ENCODE peak calls at places on chromosome 16, in seven cellular contexts. R is neural progenitor cell, W is MM.1S, B is PC-3, C is SK-N-SH, D is OCI-LY7, K is GM23338. X is an unnamed sample.

GRCh38 chr16:30137897-30138296 is 14.9 kb upstream of the MAPK3 start:
- DNase-seq in R (no peak), W (no peak), B (no peak), C (peak; percentile 63), D (no peak), K (no peak), X (no peak)

GRCh38 chr16:87212026-87212425 is 105.2 kb downstream of the C16orf95 start:
- DNase-seq in R (no peak), W (no peak), B (peak; percentile 7), C (no peak), D (no peak), K (no peak), X (no peak)

GRCh38 chr16:50839920-50840729 is 98.2 kb downstream of the CYLD start:
- DNase-seq in R (peak; percentile 21), W (no peak), B (no peak), C (no peak), D (no peak), K (peak; percentile 31), X (no peak)

GRCh38 chr16:65117701-65118448 is 4.0 kb downstream of the CDH11 start:
- DNase-seq in R (peak; percentile 86), W (peak; percentile 70), B (peak; percentile 75), C (peak; percentile 65), D (peak; percentile 75), K (peak; percentile 87), X (peak; percentile 89)

GRCh38 chr16:888901-889570 is 81.7 kb downstream of the LMF1 start:
- DNase-seq in R (no peak), W (no peak), B (no peak), C (no peak), D (no peak), K (no peak), X (no peak)

GRCh38 chr16:27285676-27286196 is 17.2 kb upstream of the NSMCE1 start:
- DNase-seq in R (no peak), W (no peak), B (no peak), C (no peak), D (no peak), K (no peak), X (no peak)

GRCh38 chr16:10180771-10181163 is 1.5 kb downstream of the GRIN2A start:
- DNase-seq in R (peak; percentile 91), W (peak; percentile 50), B (no peak), C (peak; percentile 77), D (peak; percentile 20), K (peak; percentile 97), X (peak; percentile 70)

GRCh38 chr16:17080105-17080504 is 390.7 kb downstream of the XYLT1 start:
- DNase-seq in R (no peak), W (no peak), B (no peak), C (no peak), D (no peak), K (no peak), X (no peak)

GRCh38 chr16:84950906-84951305 is 60.4 kb downstream of the ZDHHC7 start:
- DNase-seq in R (no peak), W (peak; percentile 10), B (peak; percentile 42), C (peak; percentile 56), D (peak; percentile 49), K (peak; percentile 72), X (no peak)

GRCh38 chr16:9039208-9039607 is 52.2 kb upstream of the HAPSTR1 start:
- DNase-seq in R (peak; percentile 23), W (no peak), B (no peak), C (no peak), D (peak; percentile 13), K (peak; percentile 62), X (no peak)

GRCh38 chr16:75218256-75219076 is at the start of gene CTRB1:
- DNase-seq in R (no peak), W (no peak), B (no peak), C (peak; percentile 57), D (no peak), K (no peak), X (peak; percentile 4)

GRCh38 chr16:80176114-80176513 is 364.7 kb upstream of the DYNLRB2 start:
- DNase-seq in R (no peak), W (no peak), B (no peak), C (no peak), D (no peak), K (no peak), X (no peak)

GRCh38 chr16:21162661-21163151 is 4.2 kb downstream of the LDAF1 start:
- DNase-seq in R (no peak), W (no peak), B (no peak), C (no peak), D (no peak), K (no peak), X (no peak)

GRCh38 chr16:8751481-8752311 is 45.7 kb downstream of the TMEM186 start:
- DNase-seq in R (no peak), W (no peak), B (peak; percentile 51), C (no peak), D (no peak), K (peak; percentile 32), X (peak; percentile 52)

GRCh38 chr16:68921654-68922053 is 78.3 kb downstream of the TANGO6 start:
- DNase-seq in R (no peak), W (no peak), B (peak; percentile 95), C (no peak), D (no peak), K (no peak), X (peak; percentile 85)

GRCh38 chr16:68778551-68779231 is 41.6 kb downstream of the CDH1 start:
- DNase-seq in R (peak; percentile 26), W (no peak), B (peak; percentile 87), C (no peak), D (no peak), K (peak; percentile 83), X (peak; percentile 69)

GRCh38 chr16:29862383-29862883 is 593 bp downstream of the CDIPT start:
- DNase-seq in R (peak; percentile 63), W (peak; percentile 11), B (peak; percentile 5), C (peak; percentile 63), D (no peak), K (peak; percentile 45), X (peak; percentile 52)

GRCh38 chr16:25747160-25747758 is 55.5 kb downstream of the HS3ST4 start:
- DNase-seq in R (peak; percentile 71), W (peak; percentile 26), B (peak; percentile 2), C (no peak), D (peak; percentile 13), K (peak; percentile 46), X (peak; percentile 41)

GRCh38 chr16:53041196-53041977 is 11.3 kb downstream of the CHD9NB start:
- DNase-seq in R (peak; percentile 40), W (no peak), B (no peak), C (no peak), D (no peak), K (peak; percentile 59), X (peak; percentile 62)

GRCh38 chr16:58807276-58807675 is 73.2 kb upstream of the GOT2 start:
- DNase-seq in R (no peak), W (no peak), B (no peak), C (no peak), D (no peak), K (no peak), X (no peak)

GRCh38 chr16:49559242-49559641 is 185.6 kb downstream of the C16orf78 start:
- DNase-seq in R (no peak), W (no peak), B (no peak), C (no peak), D (no peak), K (no peak), X (no peak)

GRCh38 chr16:88049561-88050545 is 98.6 kb downstream of the BANP start:
- DNase-seq in R (no peak), W (no peak), B (no peak), C (peak; percentile 69), D (no peak), K (no peak), X (no peak)

GRCh38 chr16:86305440-86305839 is 204.9 kb upstream of the FOXF1 start:
- DNase-seq in R (no peak), W (no peak), B (no peak), C (no peak), D (no peak), K (no peak), X (no peak)

GRCh38 chr16:46908540-46909372 is 24.6 kb downstream of the GPT2 start:
- DNase-seq in R (peak; percentile 90), W (peak; percentile 43), B (peak; percentile 64), C (peak; percentile 84), D (peak; percentile 79), K (peak; percentile 93), X (peak; percentile 79)

GRCh38 chr16:13863075-13863765 is 56.7 kb upstream of the ERCC4 start:
- DNase-seq in R (no peak), W (peak; percentile 42), B (no peak), C (no peak), D (no peak), K (no peak), X (no peak)

GRCh38 chr16:11215935-11216556 is 40.0 kb downstream of the SOCS1 start:
- DNase-seq in R (no peak), W (no peak), B (no peak), C (no peak), D (no peak), K (no peak), X (no peak)
- TF ChIP-seq EZH2phosphoT487 in R (no peak), W (no peak), B (no peak), C (no peak), D (no peak), K (no peak), X (no peak)

DNA sequence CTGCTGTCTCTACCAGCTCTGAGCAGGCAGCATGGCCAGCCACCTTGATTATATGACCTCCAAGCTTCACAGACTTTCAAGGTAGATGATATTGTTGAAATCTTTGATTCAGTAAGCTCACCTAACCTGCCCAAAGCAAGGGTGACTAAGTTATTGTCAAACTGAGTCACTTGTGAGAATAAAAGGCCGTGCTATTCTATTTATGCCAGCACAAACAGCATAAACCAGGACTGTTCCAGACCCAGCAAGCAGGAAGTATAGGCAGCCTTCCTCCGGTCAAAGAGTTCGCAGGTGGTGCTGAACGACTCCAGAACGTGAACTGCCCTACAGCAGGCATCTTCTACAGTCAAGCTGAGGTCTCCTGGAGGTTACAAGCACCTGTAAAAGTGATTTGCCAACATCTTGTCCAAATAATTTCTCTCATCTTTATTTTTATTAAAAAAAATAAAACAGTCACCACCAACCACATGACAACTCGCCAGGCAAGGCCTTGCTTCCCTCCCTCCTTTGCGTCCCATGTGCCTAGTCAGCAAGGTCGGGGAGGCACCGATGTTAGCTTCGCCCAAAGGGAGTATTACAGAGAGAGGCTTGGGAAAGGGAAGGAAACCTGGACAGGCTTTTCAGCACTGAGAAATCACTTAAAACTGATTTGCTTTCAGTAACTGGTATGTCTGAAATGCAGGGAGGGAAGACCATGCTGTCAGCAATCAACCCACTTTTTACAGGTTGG is 10.8 kb downstream of the ARL2BP start:
- DNase-seq in R (no peak), W (no peak), B (peak; percentile 83), C (no peak), D (no peak), K (no peak), X (no peak)
- H3K4me2 ChIP-seq in R (no peak overlapping the region), W (no peak overlapping the region), B (no peak overlapping the region), C (no peak overlapping the region), D (no peak overlapping the region), K (no peak overlapping the region), X (no peak overlapping the region)

GRCh38 chr16:66509576-66509975 is 40.3 kb downstream of the TK2 start:
- DNase-seq in R (no peak), W (no peak), B (no peak), C (no peak), D (no peak), K (no peak), X (no peak)
- H3K27ac ChIP-seq in R (no peak overlapping the region), W (no peak overlapping the region), B (no peak overlapping the region), C (no peak overlapping the region), D (no peak overlapping the region), K (no peak overlapping the region), X (no peak overlapping the region)

DNA sequence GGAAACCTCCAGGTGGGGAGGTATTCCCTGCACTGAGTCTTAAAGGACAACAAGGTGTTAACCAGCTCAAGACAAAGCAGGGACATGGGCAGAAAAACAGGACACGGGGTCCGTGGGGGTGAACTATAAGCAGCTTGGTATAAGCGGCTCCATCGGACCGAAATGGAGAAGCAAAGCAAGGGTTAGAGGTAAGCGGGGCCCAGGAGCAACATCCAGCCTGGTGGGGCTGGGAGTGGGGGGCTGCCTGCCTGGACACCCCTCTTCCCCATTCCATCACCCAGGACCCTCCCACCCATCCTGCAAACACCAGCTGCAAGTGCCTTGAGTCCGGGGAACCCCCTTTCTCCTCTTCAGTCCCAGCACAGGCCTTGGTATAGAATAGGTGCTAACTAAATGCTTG is 29.5 kb downstream of the MYH11 start:
- DNase-seq in R (no peak), W (no peak), B (no peak), C (no peak), D (no peak), K (no peak), X (no peak)
- TF ChIP-seq EZH2phosphoT487 in R (no peak), W (no peak), B (no peak), C (no peak), D (no peak), K (no peak), X (no peak)

X was measured in hepatocyte.